ENCODE peak calls at places on chromosome 6, in four cellular contexts. T, X, W and H are unnamed samples.

GRCh38 chr6:69907981-69908498 is 41.7 kb downstream of the COL19A1 start:
- DNase-seq in T (no peak), X (no peak), W (no peak), H (no peak)

GRCh38 chr6:145199961-145200360 is 535.4 kb downstream of the EPM2A start:
- DNase-seq in T (no peak), X (no peak), W (no peak), H (no peak)

GRCh38 chr6:158487495-158487894 is 72.4 kb upstream of the TMEM181 start:
- DNase-seq in T (no peak), X (no peak), W (no peak), H (no peak)

GRCh38 chr6:106749611-106750010 is 120.2 kb downstream of the QRSL1 start:
- DNase-seq in T (no peak), X (no peak), W (no peak), H (no peak)

GRCh38 chr6:106684011-106684410 is 54.6 kb downstream of the QRSL1 start:
- DNase-seq in T (no peak), X (no peak), W (no peak), H (no peak)

GRCh38 chr6:74410630-74411029 is 714.6 kb downstream of the CD109 start:
- DNase-seq in T (no peak), X (no peak), W (no peak), H (no peak)

GRCh38 chr6:170101281-170102035 is 189.4 kb downstream of the DLL1 start:
- DNase-seq in T (no peak), X (no peak), W (no peak), H (no peak)

GRCh38 chr6:155224031-155224451 is 39.8 kb upstream of the CLDN20 start:
- DNase-seq in T (no peak), X (no peak), W (no peak), H (peak; percentile 73)

GRCh38 chr6:139336488-139336887 is 38.0 kb downstream of the CITED2 start:
- DNase-seq in T (no peak), X (no peak), W (no peak), H (no peak)

DNA sequence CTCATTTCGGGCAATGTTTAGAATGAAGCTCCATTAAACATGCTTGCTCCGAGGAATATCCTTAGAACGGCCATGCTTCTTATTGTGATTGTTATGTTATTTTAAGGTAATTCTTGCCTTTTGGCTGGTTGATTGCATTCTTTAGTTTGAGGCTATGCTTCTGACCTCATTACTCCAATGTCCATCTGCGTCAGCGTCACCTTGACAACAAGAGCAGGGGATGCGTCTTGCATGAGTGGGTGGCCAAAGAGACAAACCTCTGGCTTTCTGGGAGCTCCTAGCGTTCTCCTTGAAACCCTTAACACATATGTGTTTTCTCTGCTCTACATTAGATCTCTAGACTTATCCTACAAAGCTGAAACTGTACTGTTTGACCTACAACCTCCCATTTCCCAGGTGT is 184.3 kb downstream of the THBS2 start:
- DNase-seq in T (no peak), X (no peak), W (no peak), H (no peak)
- TF ChIP-seq YY1 in T (no peak), X (no peak), W (no peak), H (no peak)

GRCh38 chr6:42010185-42010872 is 40.0 kb upstream of the TAF8 start:
- DNase-seq in T (no peak), X (no peak), W (peak; percentile 74), H (no peak)
- TF ChIP-seq YY1 in T (no peak), X (no peak), W (no peak), H (no peak)

GRCh38 chr6:126063512-126064146 is 77.3 kb downstream of the TRMT11 start:
- DNase-seq in T (no peak), X (no peak), W (no peak), H (no peak)

GRCh38 chr6:126067080-126067479 is 80.7 kb downstream of the TRMT11 start:
- DNase-seq in T (no peak), X (no peak), W (no peak), H (no peak)

GRCh38 chr6:126066068-126067048 is 80.0 kb downstream of the TRMT11 start:
- DNase-seq in T (no peak), X (no peak), W (peak; percentile 78), H (no peak)

GRCh38 chr6:126064257-126064993 is 78.1 kb downstream of the TRMT11 start:
- DNase-seq in T (peak; percentile 10), X (no peak), W (no peak), H (no peak)

GRCh38 chr6:126064994-126065401 is 78.7 kb downstream of the TRMT11 start:
- DNase-seq in T (peak; percentile 36), X (no peak), W (peak; percentile 83), H (no peak)
- TF ChIP-seq YY1 in T (no peak), X (no peak), W (no peak), H (no peak)

DNA sequence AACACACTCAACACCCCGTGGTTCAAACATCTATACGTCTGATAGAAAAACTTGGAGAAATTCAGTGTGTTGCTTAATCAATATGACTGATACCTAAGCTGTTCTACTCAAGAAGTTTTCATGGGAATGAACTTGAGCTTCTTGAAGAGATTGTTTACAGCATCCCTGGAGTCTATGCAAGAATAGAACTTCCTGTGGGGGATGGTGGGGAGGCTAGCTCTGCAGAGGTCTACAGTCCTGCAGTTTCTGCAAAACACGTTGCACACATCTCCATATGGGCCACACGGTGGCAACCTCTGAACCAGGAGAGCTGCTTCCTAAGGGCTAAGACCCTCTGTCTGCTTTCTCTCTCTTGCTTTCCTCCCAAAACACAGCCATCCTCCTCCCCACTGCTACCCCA is 32.7 kb upstream of the FANCE start:
- DNase-seq in T (no peak), X (peak; percentile 13), W (peak; percentile 50), H (no peak)
- TF ChIP-seq YY1 in T (no peak), X (no peak), W (no peak), H (no peak)

DNA sequence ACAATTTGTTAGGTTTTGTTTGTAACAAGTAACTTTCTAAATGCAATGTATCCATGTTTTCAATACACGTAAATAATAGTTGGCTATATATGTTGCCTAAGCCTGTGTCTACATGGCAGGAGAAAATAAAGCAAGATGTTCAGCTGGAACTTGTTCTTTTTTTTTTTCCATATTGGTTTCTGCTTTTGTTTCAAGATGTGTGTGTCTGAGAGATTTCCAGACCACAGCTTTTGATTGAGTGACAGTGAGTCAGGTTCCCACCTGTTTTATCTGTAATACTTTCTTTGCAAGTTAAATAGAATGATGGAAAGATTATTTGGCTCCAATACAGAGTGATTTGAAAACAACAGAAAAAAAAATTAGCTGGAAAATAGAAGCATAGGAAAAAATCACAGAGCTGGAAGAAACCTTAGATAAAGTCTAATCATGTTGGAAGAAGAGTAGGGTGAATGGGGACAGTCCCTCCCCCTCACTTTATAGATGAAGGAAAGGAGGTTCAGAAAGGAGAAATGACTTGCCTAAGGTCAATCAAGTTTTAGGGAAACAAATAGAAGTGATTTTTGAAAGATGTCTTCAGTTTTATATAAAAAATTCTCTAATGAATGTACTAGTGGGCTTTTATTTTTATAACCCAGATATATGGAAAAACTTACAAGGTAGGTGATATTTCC is 150.9 kb upstream of the STMND1 start:
- DNase-seq in T (no peak), X (no peak), W (no peak), H (no peak)
- TF ChIP-seq YY1 in T (no peak), X (no peak), W (no peak), H (no peak)

GRCh38 chr6:57089265-57089664 is 723 bp upstream of the ZNF451 start:
- DNase-seq in T (no peak), X (no peak), W (no peak), H (no peak)
- TF ChIP-seq YY1 in T (no peak), X (no peak), W (no peak), H (no peak)

DNA sequence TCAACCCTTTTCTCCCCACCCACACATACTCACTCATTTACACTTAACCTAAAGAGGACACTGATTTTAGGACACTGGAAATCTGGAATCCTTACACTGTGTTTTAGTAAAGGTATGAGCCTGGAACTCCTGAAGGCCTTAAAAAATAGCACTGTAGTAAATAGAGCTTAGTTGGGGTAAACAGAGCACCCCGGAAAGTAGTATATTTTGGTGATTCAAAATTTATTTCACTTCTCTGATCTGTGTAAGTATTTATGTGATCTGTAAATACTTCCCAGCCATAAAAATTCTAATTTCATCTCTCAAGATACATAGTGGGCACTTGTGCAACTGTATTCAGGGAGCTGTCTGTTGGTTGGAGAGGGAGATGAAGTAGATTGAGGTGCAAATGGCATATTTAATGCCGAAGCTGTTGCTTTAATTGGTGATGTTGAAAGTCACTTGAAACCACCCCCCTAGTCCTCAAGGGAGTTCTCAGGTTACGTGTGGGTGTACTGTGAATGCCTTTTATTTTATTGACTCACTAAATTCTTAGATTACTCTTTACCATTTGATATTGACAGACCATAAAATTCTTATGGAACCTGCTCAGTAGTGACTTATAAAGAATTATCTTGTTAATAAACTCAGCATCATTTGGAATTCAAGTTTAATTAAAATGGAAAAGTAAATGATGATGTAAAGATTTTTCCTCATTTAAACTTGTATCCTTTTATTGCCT is 155.0 kb downstream of the SOX4 start:
- DNase-seq in T (no peak), X (no peak), W (no peak), H (no peak)
- TF ChIP-seq YY1 in T (no peak), X (no peak), W (no peak), H (no peak)

GRCh38 chr6:4806308-4807190 is 30.3 kb downstream of the CDYL start:
- DNase-seq in T (no peak), X (no peak), W (no peak), H (no peak)

GRCh38 chr6:4808396-4808795 is 32.2 kb downstream of the CDYL start:
- DNase-seq in T (no peak), X (no peak), W (no peak), H (no peak)

GRCh38 chr6:4813055-4813454 is 36.9 kb downstream of the CDYL start:
- DNase-seq in T (no peak), X (no peak), W (no peak), H (no peak)

GRCh38 chr6:4812068-4812467 is 35.9 kb downstream of the CDYL start:
- DNase-seq in T (no peak), X (no peak), W (no peak), H (no peak)

GRCh38 chr6:4809999-4810918 is 34.1 kb downstream of the CDYL start:
- DNase-seq in T (no peak), X (no peak), W (no peak), H (peak; percentile 21)
- TF ChIP-seq YY1 in T (no peak), X (no peak), W (no peak), H (no peak)